ENCODE peak calls at places on chromosomes 12 and 14, in eight cellular contexts. One of them, this sample, is unnamed.

GRCh38 chr14:50018236-50019210 is 97.8 kb downstream of the VCPKMT start:
- DNase-seq in lung: no peak
- DNase-seq in HL-60: no peak
- DNase-seq in lower leg skin: no peak
- DNase-seq in hepatocyte: peak; percentile 81
- DNase-seq in H9: no peak
- DNase-seq in fibroblast of lung: peak; percentile 66
- DNase-seq in GM06990: no peak
- DNase-seq in this sample: no peak

GRCh38 chr14:21211509-21211908 is 55.6 kb upstream of the OR5AU1 start:
- DNase-seq in lung: no peak
- DNase-seq in HL-60: no peak
- DNase-seq in lower leg skin: no peak
- DNase-seq in hepatocyte: no peak
- DNase-seq in H9: no peak
- DNase-seq in fibroblast of lung: no peak
- DNase-seq in GM06990: no peak
- DNase-seq in this sample: no peak

GRCh38 chr14:105092912-105093425 is 27.7 kb upstream of the GPR132 start:
- DNase-seq in lung: peak; percentile 64
- DNase-seq in HL-60: no peak
- DNase-seq in lower leg skin: peak; percentile 90
- DNase-seq in hepatocyte: peak; percentile 90
- DNase-seq in H9: peak; percentile 51
- DNase-seq in fibroblast of lung: peak; percentile 70
- DNase-seq in GM06990: peak; percentile 73
- DNase-seq in this sample: peak; percentile 58

GRCh38 chr12:95629392-95629791 is 78.1 kb upstream of the USP44 start:
- DNase-seq in lung: no peak
- DNase-seq in HL-60: no peak
- DNase-seq in lower leg skin: peak; percentile 25
- DNase-seq in hepatocyte: no peak
- DNase-seq in H9: no peak
- DNase-seq in fibroblast of lung: no peak
- DNase-seq in GM06990: no peak
- DNase-seq in this sample: no peak

GRCh38 chr14:94366146-94366887 is 22.1 kb downstream of the SERPINA1 start:
- DNase-seq in lung: no peak
- DNase-seq in HL-60: no peak
- DNase-seq in lower leg skin: peak; percentile 46
- DNase-seq in hepatocyte: no peak
- DNase-seq in H9: no peak
- DNase-seq in fibroblast of lung: no peak
- DNase-seq in GM06990: no peak
- DNase-seq in this sample: no peak

GRCh38 chr12:126700115-126700514 is 1566.9 kb upstream of the TMEM132C start:
- DNase-seq in lung: no peak
- DNase-seq in HL-60: no peak
- DNase-seq in lower leg skin: no peak
- DNase-seq in hepatocyte: no peak
- DNase-seq in H9: no peak
- DNase-seq in fibroblast of lung: no peak
- DNase-seq in GM06990: no peak
- DNase-seq in this sample: no peak

GRCh38 chr12:78146365-78146772 is 315.7 kb downstream of the NAV3 start:
- DNase-seq in lung: no peak
- DNase-seq in HL-60: no peak
- DNase-seq in lower leg skin: no peak
- DNase-seq in hepatocyte: peak; percentile 52
- DNase-seq in H9: no peak
- DNase-seq in fibroblast of lung: peak; percentile 47
- DNase-seq in GM06990: no peak
- DNase-seq in this sample: no peak

GRCh38 chr14:59829469-59829868 is 41.1 kb downstream of the RTN1 start:
- DNase-seq in lung: no peak
- DNase-seq in HL-60: peak; percentile 10
- DNase-seq in lower leg skin: no peak
- DNase-seq in hepatocyte: no peak
- DNase-seq in H9: no peak
- DNase-seq in fibroblast of lung: no peak
- DNase-seq in GM06990: no peak
- DNase-seq in this sample: no peak

GRCh38 chr14:99899578-99900178 is 106.5 kb downstream of the EML1 start:
- DNase-seq in lung: no peak
- DNase-seq in HL-60: no peak
- DNase-seq in lower leg skin: no peak
- DNase-seq in hepatocyte: peak; percentile 39
- DNase-seq in H9: no peak
- DNase-seq in fibroblast of lung: peak; percentile 13
- DNase-seq in GM06990: no peak
- DNase-seq in this sample: no peak

GRCh38 chr14:21965042-21965441 is 291.4 kb upstream of the OR4E1 start:
- DNase-seq in lung: no peak
- DNase-seq in HL-60: no peak
- DNase-seq in lower leg skin: no peak
- DNase-seq in hepatocyte: no peak
- DNase-seq in H9: no peak
- DNase-seq in fibroblast of lung: no peak
- DNase-seq in GM06990: no peak
- DNase-seq in this sample: no peak

GRCh38 chr12:29681370-29681769 is 102.4 kb downstream of the TMTC1 start:
- DNase-seq in lung: no peak
- DNase-seq in HL-60: no peak
- DNase-seq in lower leg skin: no peak
- DNase-seq in hepatocyte: no peak
- DNase-seq in H9: no peak
- DNase-seq in fibroblast of lung: no peak
- DNase-seq in GM06990: no peak
- DNase-seq in this sample: no peak

GRCh38 chr14:50783542-50783941 is 47.4 kb downstream of the NIN start:
- DNase-seq in lung: no peak
- DNase-seq in HL-60: no peak
- DNase-seq in lower leg skin: no peak
- DNase-seq in hepatocyte: no peak
- DNase-seq in H9: no peak
- DNase-seq in fibroblast of lung: no peak
- DNase-seq in GM06990: no peak
- DNase-seq in this sample: no peak

GRCh38 chr14:60235440-60235839 is 13.6 kb upstream of the PPM1A start:
- DNase-seq in lung: no peak
- DNase-seq in HL-60: no peak
- DNase-seq in lower leg skin: no peak
- DNase-seq in hepatocyte: no peak
- DNase-seq in H9: no peak
- DNase-seq in fibroblast of lung: no peak
- DNase-seq in GM06990: no peak
- DNase-seq in this sample: no peak

GRCh38 chr14:101731187-101732080 is 30.1 kb upstream of the PPP2R5C start:
- DNase-seq in lung: peak; percentile 88
- DNase-seq in HL-60: peak; percentile 96
- DNase-seq in lower leg skin: peak; percentile 92
- DNase-seq in hepatocyte: peak; percentile 91
- DNase-seq in H9: peak; percentile 84
- DNase-seq in fibroblast of lung: peak; percentile 84
- DNase-seq in GM06990: peak; percentile 44
- DNase-seq in this sample: peak; percentile 66

GRCh38 chr12:124689585-124689984 is 122.2 kb upstream of the NCOR2 start:
- DNase-seq in lung: no peak
- DNase-seq in HL-60: no peak
- DNase-seq in lower leg skin: no peak
- DNase-seq in hepatocyte: no peak
- DNase-seq in H9: no peak
- DNase-seq in fibroblast of lung: no peak
- DNase-seq in GM06990: no peak
- DNase-seq in this sample: no peak

GRCh38 chr14:103880986-103881926 is 33.9 kb upstream of the PPP1R13B start:
- DNase-seq in lung: no peak
- DNase-seq in HL-60: no peak
- DNase-seq in lower leg skin: no peak
- DNase-seq in hepatocyte: no peak
- DNase-seq in H9: no peak
- DNase-seq in fibroblast of lung: no peak
- DNase-seq in GM06990: no peak
- DNase-seq in this sample: no peak

GRCh38 chr14:58637391-58638230 is at the start of gene DACT1:
- DNase-seq in lung: peak; percentile 38
- DNase-seq in HL-60: no peak
- DNase-seq in lower leg skin: peak; percentile 89
- DNase-seq in hepatocyte: peak; percentile 92
- DNase-seq in H9: peak; percentile 84
- DNase-seq in fibroblast of lung: peak; percentile 85
- DNase-seq in GM06990: peak; percentile 66
- DNase-seq in this sample: no peak

GRCh38 chr12:7107181-7108041 is 1.6 kb downstream of the C1RL start:
- DNase-seq in lung: no peak
- DNase-seq in HL-60: peak; percentile 29
- DNase-seq in lower leg skin: no peak
- DNase-seq in hepatocyte: no peak
- DNase-seq in H9: no peak
- DNase-seq in fibroblast of lung: no peak
- DNase-seq in GM06990: no peak
- DNase-seq in this sample: no peak

GRCh38 chr12:67916266-67916970 is 72.8 kb upstream of the IFNG-AS1 start:
- DNase-seq in lung: no peak
- DNase-seq in HL-60: no peak
- DNase-seq in lower leg skin: no peak
- DNase-seq in hepatocyte: no peak
- DNase-seq in H9: no peak
- DNase-seq in fibroblast of lung: no peak
- DNase-seq in GM06990: no peak
- DNase-seq in this sample: no peak

GRCh38 chr14:34780646-34781045 is 66.3 kb upstream of the CFL2 start:
- DNase-seq in lung: no peak
- DNase-seq in HL-60: no peak
- DNase-seq in lower leg skin: no peak
- DNase-seq in hepatocyte: no peak
- DNase-seq in H9: no peak
- DNase-seq in fibroblast of lung: no peak
- DNase-seq in GM06990: no peak
- DNase-seq in this sample: no peak

GRCh38 chr14:105201928-105202513 is 20.9 kb upstream of the NUDT14 start:
- DNase-seq in lung: no peak
- DNase-seq in HL-60: peak; percentile 87
- DNase-seq in lower leg skin: no peak
- DNase-seq in hepatocyte: no peak
- DNase-seq in H9: no peak
- DNase-seq in fibroblast of lung: no peak
- DNase-seq in GM06990: no peak
- DNase-seq in this sample: no peak

GRCh38 chr14:20782280-20782890 is 1.3 kb downstream of the RNASE6 start:
- DNase-seq in lung: no peak
- DNase-seq in HL-60: peak; percentile 55
- DNase-seq in lower leg skin: no peak
- DNase-seq in hepatocyte: peak; percentile 39
- DNase-seq in H9: no peak
- DNase-seq in fibroblast of lung: no peak
- DNase-seq in GM06990: peak; percentile 43
- DNase-seq in this sample: no peak

GRCh38 chr14:45249847-45250575 is 3.0 kb downstream of the MIS18BP1 start:
- DNase-seq in lung: no peak
- DNase-seq in HL-60: peak; percentile 87
- DNase-seq in lower leg skin: no peak
- DNase-seq in hepatocyte: peak; percentile 45
- DNase-seq in H9: no peak
- DNase-seq in fibroblast of lung: peak; percentile 87
- DNase-seq in GM06990: peak; percentile 19
- DNase-seq in this sample: no peak

GRCh38 chr12:113327000-113327399 is 7.9 kb downstream of the SLC8B1 start:
- DNase-seq in lung: no peak
- DNase-seq in HL-60: no peak
- DNase-seq in lower leg skin: no peak
- DNase-seq in hepatocyte: no peak
- DNase-seq in H9: no peak
- DNase-seq in fibroblast of lung: no peak
- DNase-seq in GM06990: no peak
- DNase-seq in this sample: no peak
- TF ChIP-seq CTCF in lung: no peak
- TF ChIP-seq CTCF in HL-60: no peak
- TF ChIP-seq CTCF in lower leg skin: no peak
- TF ChIP-seq CTCF in hepatocyte: no peak
- TF ChIP-seq CTCF in H9: no peak
- TF ChIP-seq CTCF in fibroblast of lung: peak; percentile 15
- TF ChIP-seq CTCF in GM06990: no peak
- TF ChIP-seq CTCF in this sample: no peak

GRCh38 chr12:16454481-16454880 is 107.0 kb downstream of the MGST1 start:
- DNase-seq in lung: no peak
- DNase-seq in HL-60: no peak
- DNase-seq in lower leg skin: no peak
- DNase-seq in hepatocyte: no peak
- DNase-seq in H9: no peak
- DNase-seq in fibroblast of lung: peak; percentile 39
- DNase-seq in GM06990: no peak
- DNase-seq in this sample: no peak

GRCh38 chr12:16453319-16453718 is 105.9 kb downstream of the MGST1 start:
- DNase-seq in lung: no peak
- DNase-seq in HL-60: no peak
- DNase-seq in lower leg skin: no peak
- DNase-seq in hepatocyte: no peak
- DNase-seq in H9: no peak
- DNase-seq in fibroblast of lung: no peak
- DNase-seq in GM06990: no peak
- DNase-seq in this sample: no peak

DNA sequence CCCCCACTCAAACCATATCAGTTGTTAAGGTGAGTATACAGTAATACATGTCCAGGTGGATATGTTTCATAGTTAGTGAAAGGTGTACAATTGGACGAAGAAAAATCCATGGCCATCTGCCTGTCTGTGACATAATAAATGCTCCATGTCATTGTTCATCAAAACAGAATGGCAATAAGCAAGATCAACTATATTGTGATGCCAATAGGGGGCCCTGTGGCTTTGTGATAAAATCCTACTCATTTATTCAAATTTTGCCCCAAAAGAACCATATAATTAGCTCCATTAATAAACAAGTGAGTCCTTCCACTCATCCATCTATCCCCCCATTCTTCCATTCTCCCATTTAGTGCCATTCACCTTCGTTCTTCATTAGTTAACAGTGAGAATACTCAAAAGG is 102.0 kb downstream of the MGST1 start:
- DNase-seq in lung: no peak
- DNase-seq in HL-60: no peak
- DNase-seq in lower leg skin: no peak
- DNase-seq in hepatocyte: no peak
- DNase-seq in H9: no peak
- DNase-seq in fibroblast of lung: no peak
- DNase-seq in GM06990: no peak
- DNase-seq in this sample: no peak
- TF ChIP-seq CTCF in lung: no peak
- TF ChIP-seq CTCF in HL-60: no peak
- TF ChIP-seq CTCF in lower leg skin: no peak
- TF ChIP-seq CTCF in hepatocyte: no peak
- TF ChIP-seq CTCF in H9: no peak
- TF ChIP-seq CTCF in fibroblast of lung: no peak
- TF ChIP-seq CTCF in GM06990: no peak
- TF ChIP-seq CTCF in this sample: no peak

GRCh38 chr12:128969480-128970055 is 116.3 kb downstream of the GLT1D1 start:
- DNase-seq in lung: no peak
- DNase-seq in HL-60: peak; percentile 46
- DNase-seq in lower leg skin: no peak
- DNase-seq in hepatocyte: peak; percentile 74
- DNase-seq in H9: peak; percentile 91
- DNase-seq in fibroblast of lung: peak; percentile 2
- DNase-seq in GM06990: peak; percentile 47
- DNase-seq in this sample: no peak
- TF ChIP-seq CTCF in lung: no peak
- TF ChIP-seq CTCF in HL-60: peak; percentile 42
- TF ChIP-seq CTCF in lower leg skin: no peak
- TF ChIP-seq CTCF in hepatocyte: peak; percentile 68
- TF ChIP-seq CTCF in H9: peak; percentile 85
- TF ChIP-seq CTCF in fibroblast of lung: no peak
- TF ChIP-seq CTCF in GM06990: peak; percentile 74
- TF ChIP-seq CTCF in this sample: peak; percentile 30

GRCh38 chr14:76682367-76682766 is 78.9 kb upstream of the VASH1 start:
- DNase-seq in lung: no peak
- DNase-seq in HL-60: no peak
- DNase-seq in lower leg skin: no peak
- DNase-seq in hepatocyte: no peak
- DNase-seq in H9: no peak
- DNase-seq in fibroblast of lung: no peak
- DNase-seq in GM06990: no peak
- DNase-seq in this sample: no peak
- TF ChIP-seq CTCF in lung: no peak
- TF ChIP-seq CTCF in HL-60: no peak
- TF ChIP-seq CTCF in lower leg skin: no peak
- TF ChIP-seq CTCF in hepatocyte: no peak
- TF ChIP-seq CTCF in H9: no peak
- TF ChIP-seq CTCF in fibroblast of lung: no peak
- TF ChIP-seq CTCF in GM06990: no peak
- TF ChIP-seq CTCF in this sample: no peak

This sample was measured in natural killer cell.